ENCODE peak calls at places on chromosomes 7 and 10, in six cellular contexts. Y is IMR-90, I is neuronal stem cell, F is H9, K is trophoblast cell, N is H1. X is an unnamed sample.

GRCh38 chr7:157622408-157623221 is 285.8 kb downstream of the DNAJB6 start:
- DNase-seq in Y (no peak), I (no peak), F (no peak), K (no peak), N (no peak), X (no peak)

GRCh38 chr10:48439581-48440041 is 133.1 kb downstream of the MAPK8 start:
- DNase-seq in Y (peak; percentile 27), I (no peak), F (peak; percentile 27), K (peak; percentile 18), N (no peak), X (peak; percentile 24)

GRCh38 chr7:80942261-80943041 is 23.6 kb upstream of the SEMA3C start:
- DNase-seq in Y (peak; percentile 96), I (no peak), F (no peak), K (peak; percentile 89), N (no peak), X (peak; percentile 96)

GRCh38 chr7:144437370-144438191 is 34.1 kb upstream of the NOBOX start:
- DNase-seq in Y (peak; percentile 17), I (peak; percentile 43), F (peak; percentile 40), K (peak; percentile 83), N (peak; percentile 75), X (peak; percentile 64)

GRCh38 chr10:28503114-28503513 is 29.8 kb upstream of the WAC start:
- DNase-seq in Y (no peak), I (no peak), F (no peak), K (no peak), N (no peak), X (no peak)

GRCh38 chr7:31129067-31129466 is 77.0 kb downstream of the ADCYAP1R1 start:
- DNase-seq in Y (no peak), I (no peak), F (no peak), K (no peak), N (peak; percentile 48), X (no peak)

GRCh38 chr10:72426982-72427381 is 72.3 kb upstream of the DNAJB12 start:
- DNase-seq in Y (no peak), I (peak; percentile 18), F (peak; percentile 54), K (no peak), N (no peak), X (no peak)

GRCh38 chr7:87144173-87144657 is 8.0 kb upstream of the DMTF1 start:
- DNase-seq in Y (no peak), I (no peak), F (no peak), K (no peak), N (no peak), X (no peak)

GRCh38 chr7:1011297-1012003 is 28.5 kb downstream of the CYP2W1 start:
- DNase-seq in Y (no peak), I (no peak), F (no peak), K (no peak), N (no peak), X (no peak)

GRCh38 chr10:77636967-77637473 is 588 bp downstream of the KCNMA1 start:
- DNase-seq in Y (no peak), I (no peak), F (peak; percentile 41), K (no peak), N (peak; percentile 64), X (no peak)

GRCh38 chr7:124032369-124033092 is at the start of gene TMEM229A:
- DNase-seq in Y (peak; percentile 28), I (peak; percentile 57), F (peak; percentile 81), K (peak; percentile 69), N (peak; percentile 81), X (peak; percentile 75)

GRCh38 chr7:138289864-138290263 is 170.2 kb upstream of the TRIM24 start:
- DNase-seq in Y (no peak), I (no peak), F (no peak), K (no peak), N (peak; percentile 19), X (no peak)

GRCh38 chr7:4025694-4026615 is 656.1 kb upstream of the FOXK1 start:
- DNase-seq in Y (no peak), I (no peak), F (no peak), K (no peak), N (no peak), X (no peak)

GRCh38 chr10:47380341-47381215 is 3.5 kb downstream of the ZNF488 start:
- DNase-seq in Y (no peak), I (no peak), F (peak; percentile 10), K (no peak), N (peak; percentile 17), X (no peak)

GRCh38 chr7:118129037-118129436 is 54.9 kb upstream of the LSM8 start:
- DNase-seq in Y (no peak), I (no peak), F (no peak), K (no peak), N (no peak), X (no peak)
- H2BK5ac ChIP-seq in Y (no peak overlapping the region), I (no peak overlapping the region), F (no peak overlapping the region), K (no peak overlapping the region), N (no peak overlapping the region), X (no peak overlapping the region)

GRCh38 chr10:124003481-124004371 is 89.7 kb downstream of the CHST15 start:
- DNase-seq in Y (no peak), I (no peak), F (no peak), K (no peak), N (peak; percentile 40), X (no peak)
- H3K4me1 ChIP-seq in Y (no peaks in the 10 kb centered on the region), I (no peaks in the 10 kb centered on the region), F (no peaks in the 10 kb centered on the region), K (no peaks in the 10 kb centered on the region), N (peaks cover 6% of the 10 kb centered on the region), X (peaks cover 17% of the 10 kb centered on the region)

DNA sequence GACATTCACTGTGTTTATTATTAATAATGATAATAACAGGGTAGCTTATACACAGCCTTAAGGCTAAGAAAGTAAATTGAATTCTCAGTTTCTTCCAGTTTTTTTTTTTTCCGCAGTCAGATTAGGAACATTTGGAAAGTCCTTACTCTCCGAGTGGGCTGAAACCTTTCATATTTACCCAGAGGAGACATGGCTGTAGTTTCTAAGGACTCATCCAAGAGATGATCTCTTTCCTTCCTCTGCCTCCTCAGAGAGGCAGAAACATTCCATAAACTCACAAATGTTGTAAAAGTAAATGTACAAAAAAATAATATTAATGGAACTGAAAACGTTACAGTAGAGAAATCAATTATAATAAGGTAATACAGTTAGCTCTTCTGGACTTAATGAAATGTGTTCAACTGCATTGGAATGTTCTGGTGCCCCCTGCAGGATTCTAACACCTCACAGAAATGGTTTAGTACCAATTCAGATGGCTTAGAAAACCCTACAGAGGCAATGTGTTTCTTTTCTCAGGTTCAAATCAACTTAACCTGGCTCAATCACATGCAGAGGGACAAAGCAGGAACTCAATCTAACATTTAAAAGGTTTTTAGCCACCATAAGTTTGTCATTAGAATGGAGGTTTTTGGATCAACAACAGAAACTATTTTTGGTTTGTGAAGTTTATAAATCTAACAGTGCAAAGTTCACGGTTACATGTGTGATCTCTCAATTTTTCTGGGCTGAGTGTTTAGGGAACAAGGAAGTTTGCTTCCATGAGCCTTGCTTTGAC is 71.7 kb downstream of the ICA1 start:
- DNase-seq in Y (peak; percentile 54), I (peak; percentile 54), F (no peak), K (peak; percentile 7), N (no peak), X (peak; percentile 61)
- H2AFZ ChIP-seq in Y (no peak overlapping the region), I (peak overlapping the region; percentile 41), F (no peak overlapping the region), K (no peak overlapping the region), N (no peak overlapping the region), X (no peak overlapping the region)

DNA sequence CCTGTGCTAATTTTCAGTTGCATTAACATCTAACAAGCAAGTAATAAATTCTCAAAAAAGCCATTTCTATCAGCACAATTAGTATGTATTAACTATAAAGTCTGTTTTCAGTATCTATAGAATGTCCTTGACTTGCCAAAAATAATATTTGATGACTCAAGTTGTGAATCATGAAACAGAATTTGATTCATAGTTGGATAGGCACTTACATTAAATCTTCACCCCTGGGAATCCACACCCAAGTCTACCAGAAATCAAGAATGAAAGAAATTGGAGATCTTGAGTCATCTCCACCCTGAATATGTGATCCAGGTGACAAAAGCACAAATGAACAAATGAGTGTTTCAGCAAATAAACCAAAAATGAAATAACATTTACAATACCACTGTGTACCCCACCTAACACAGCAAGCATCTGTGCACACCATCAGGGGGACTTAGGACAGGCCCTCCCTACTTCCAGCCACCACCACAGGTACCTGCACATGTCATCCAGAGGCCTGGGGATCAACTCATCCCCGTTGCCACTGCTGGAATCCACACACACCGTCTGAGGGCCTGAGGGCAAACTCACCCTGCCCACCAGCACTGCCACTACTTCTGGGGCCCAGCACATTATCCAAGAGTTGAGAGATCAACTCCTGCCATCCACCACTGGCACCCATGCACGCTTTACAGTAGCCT is 160.1 kb downstream of the MTERF1 start:
- DNase-seq in Y (peak; percentile 1), I (no peak), F (no peak), K (no peak), N (no peak), X (no peak)
- H2BK5ac ChIP-seq in Y (no peak overlapping the region), I (peak overlapping the region; percentile 77), F (no peak overlapping the region), K (no peak overlapping the region), N (no peak overlapping the region), X (no peak overlapping the region)

X was measured in mesenchymal stem cell.